ENCODE peak calls at places on chromosomes 3 and 15, in eight cellular contexts. One of them, this sample, is unnamed.

GRCh38 chr3:13896473-13897154 is 16.7 kb upstream of the WNT7A start:
- DNase-seq in left ventricle myocardium superior: no peak
- DNase-seq in NCI-H460: peak
- DNase-seq in GM04504: peak
- DNase-seq in CD4-positive, alpha-beta T cell: peak
- DNase-seq in stimulated activated CD8-positive, alpha-beta memory T cell treated with anti-CD3 and anti-CD28 coated beads, Interleukin-7, amount 100 ng/mL, for 24 hours: no peak
- DNase-seq in GM20000: peak
- DNase-seq in EH: peak
- DNase-seq in this sample: no peak

GRCh38 chr3:133836497-133837158 is 31.0 kb downstream of the SRPRB start:
- DNase-seq in NCI-H460: no peak
- DNase-seq in EH: no peak
- DNase-seq in CD4-positive, alpha-beta T cell: no peak
- DNase-seq in stimulated activated CD8-positive, alpha-beta memory T cell treated with anti-CD3 and anti-CD28 coated beads, Interleukin-7, amount 100 ng/mL, for 24 hours: no peak
- DNase-seq in GM20000: no peak
- DNase-seq in left ventricle myocardium superior: no peak
- DNase-seq in GM04504: no peak
- DNase-seq in this sample: no peak

GRCh38 chr15:92021765-92022164 is 168.3 kb downstream of the SLCO3A1 start:
- DNase-seq in NCI-H460: no peak
- DNase-seq in stimulated activated CD8-positive, alpha-beta memory T cell treated with anti-CD3 and anti-CD28 coated beads, Interleukin-7, amount 100 ng/mL, for 24 hours: no peak
- DNase-seq in left ventricle myocardium superior: no peak
- DNase-seq in GM04504: no peak
- DNase-seq in GM20000: no peak
- DNase-seq in CD4-positive, alpha-beta T cell: no peak
- DNase-seq in EH: no peak
- DNase-seq in this sample: no peak

GRCh38 chr3:63961891-63962290 is 49.7 kb upstream of the SCAANT1 start:
- DNase-seq in GM04504: no peak
- DNase-seq in GM20000: peak
- DNase-seq in EH: peak
- DNase-seq in left ventricle myocardium superior: no peak
- DNase-seq in NCI-H460: peak
- DNase-seq in CD4-positive, alpha-beta T cell: no peak
- DNase-seq in stimulated activated CD8-positive, alpha-beta memory T cell treated with anti-CD3 and anti-CD28 coated beads, Interleukin-7, amount 100 ng/mL, for 24 hours: no peak
- DNase-seq in this sample: no peak

GRCh38 chr15:72847033-72847432 is 63.5 kb upstream of the ADPGK start:
- DNase-seq in NCI-H460: no peak
- DNase-seq in left ventricle myocardium superior: no peak
- DNase-seq in stimulated activated CD8-positive, alpha-beta memory T cell treated with anti-CD3 and anti-CD28 coated beads, Interleukin-7, amount 100 ng/mL, for 24 hours: no peak
- DNase-seq in GM04504: no peak
- DNase-seq in CD4-positive, alpha-beta T cell: no peak
- DNase-seq in GM20000: no peak
- DNase-seq in EH: no peak
- DNase-seq in this sample: no peak

GRCh38 chr3:129548566-129548965 is 5.6 kb downstream of the H1-8 start:
- DNase-seq in NCI-H460: no peak
- DNase-seq in CD4-positive, alpha-beta T cell: no peak
- DNase-seq in left ventricle myocardium superior: no peak
- DNase-seq in GM04504: no peak
- DNase-seq in stimulated activated CD8-positive, alpha-beta memory T cell treated with anti-CD3 and anti-CD28 coated beads, Interleukin-7, amount 100 ng/mL, for 24 hours: no peak
- DNase-seq in EH: no peak
- DNase-seq in GM20000: no peak
- DNase-seq in this sample: no peak

GRCh38 chr3:58630081-58630709 is 36.4 kb downstream of the FAM3D start:
- DNase-seq in stimulated activated CD8-positive, alpha-beta memory T cell treated with anti-CD3 and anti-CD28 coated beads, Interleukin-7, amount 100 ng/mL, for 24 hours: peak
- DNase-seq in CD4-positive, alpha-beta T cell: peak
- DNase-seq in left ventricle myocardium superior: no peak
- DNase-seq in GM20000: peak
- DNase-seq in GM04504: peak
- DNase-seq in EH: peak
- DNase-seq in NCI-H460: peak
- DNase-seq in this sample: peak

GRCh38 chr15:93829115-93829849 is 402.1 kb upstream of the MCTP2 start:
- DNase-seq in EH: no peak
- DNase-seq in left ventricle myocardium superior: no peak
- DNase-seq in GM04504: peak
- DNase-seq in NCI-H460: peak
- DNase-seq in CD4-positive, alpha-beta T cell: no peak
- DNase-seq in GM20000: no peak
- DNase-seq in stimulated activated CD8-positive, alpha-beta memory T cell treated with anti-CD3 and anti-CD28 coated beads, Interleukin-7, amount 100 ng/mL, for 24 hours: no peak
- DNase-seq in this sample: no peak

GRCh38 chr15:70023064-70023768 is 74.5 kb downstream of the TLE3 start:
- DNase-seq in stimulated activated CD8-positive, alpha-beta memory T cell treated with anti-CD3 and anti-CD28 coated beads, Interleukin-7, amount 100 ng/mL, for 24 hours: peak
- DNase-seq in EH: peak
- DNase-seq in left ventricle myocardium superior: no peak
- DNase-seq in CD4-positive, alpha-beta T cell: peak
- DNase-seq in GM04504: peak
- DNase-seq in NCI-H460: no peak
- DNase-seq in GM20000: peak
- DNase-seq in this sample: no peak

GRCh38 chr15:66881173-66881905 is 179.3 kb downstream of the SMAD6 start:
- DNase-seq in GM20000: no peak
- DNase-seq in left ventricle myocardium superior: no peak
- DNase-seq in EH: no peak
- DNase-seq in NCI-H460: no peak
- DNase-seq in stimulated activated CD8-positive, alpha-beta memory T cell treated with anti-CD3 and anti-CD28 coated beads, Interleukin-7, amount 100 ng/mL, for 24 hours: no peak
- DNase-seq in GM04504: no peak
- DNase-seq in CD4-positive, alpha-beta T cell: no peak
- DNase-seq in this sample: no peak

GRCh38 chr3:165170236-165170635 is 25.9 kb downstream of the SLITRK3 start:
- DNase-seq in EH: no peak
- DNase-seq in GM20000: no peak
- DNase-seq in stimulated activated CD8-positive, alpha-beta memory T cell treated with anti-CD3 and anti-CD28 coated beads, Interleukin-7, amount 100 ng/mL, for 24 hours: no peak
- DNase-seq in GM04504: no peak
- DNase-seq in CD4-positive, alpha-beta T cell: no peak
- DNase-seq in left ventricle myocardium superior: no peak
- DNase-seq in NCI-H460: no peak
- DNase-seq in this sample: no peak

GRCh38 chr3:120338517-120338916 is 10.6 kb downstream of the LRRC58 start:
- DNase-seq in CD4-positive, alpha-beta T cell: no peak
- DNase-seq in GM20000: no peak
- DNase-seq in left ventricle myocardium superior: no peak
- DNase-seq in stimulated activated CD8-positive, alpha-beta memory T cell treated with anti-CD3 and anti-CD28 coated beads, Interleukin-7, amount 100 ng/mL, for 24 hours: no peak
- DNase-seq in NCI-H460: no peak
- DNase-seq in GM04504: no peak
- DNase-seq in EH: no peak
- DNase-seq in this sample: no peak

GRCh38 chr15:31439328-31439727 is 112.7 kb downstream of the KLF13 start:
- DNase-seq in EH: peak
- DNase-seq in GM04504: no peak
- DNase-seq in CD4-positive, alpha-beta T cell: no peak
- DNase-seq in left ventricle myocardium superior: peak
- DNase-seq in stimulated activated CD8-positive, alpha-beta memory T cell treated with anti-CD3 and anti-CD28 coated beads, Interleukin-7, amount 100 ng/mL, for 24 hours: no peak
- DNase-seq in NCI-H460: no peak
- DNase-seq in GM20000: peak
- DNase-seq in this sample: no peak

GRCh38 chr3:134563614-134564013 is 77.8 kb downstream of the CEP63 start:
- DNase-seq in stimulated activated CD8-positive, alpha-beta memory T cell treated with anti-CD3 and anti-CD28 coated beads, Interleukin-7, amount 100 ng/mL, for 24 hours: no peak
- DNase-seq in left ventricle myocardium superior: no peak
- DNase-seq in GM04504: no peak
- DNase-seq in EH: no peak
- DNase-seq in CD4-positive, alpha-beta T cell: no peak
- DNase-seq in GM20000: no peak
- DNase-seq in NCI-H460: no peak
- DNase-seq in this sample: no peak

GRCh38 chr3:127044996-127045395 is 62.1 kb downstream of the PLXNA1 start:
- DNase-seq in EH: peak
- DNase-seq in stimulated activated CD8-positive, alpha-beta memory T cell treated with anti-CD3 and anti-CD28 coated beads, Interleukin-7, amount 100 ng/mL, for 24 hours: no peak
- DNase-seq in NCI-H460: no peak
- DNase-seq in GM04504: no peak
- DNase-seq in left ventricle myocardium superior: peak
- DNase-seq in GM20000: no peak
- DNase-seq in CD4-positive, alpha-beta T cell: no peak
- DNase-seq in this sample: no peak